ENCODE peak calls at places on chromosomes 5 and 9, in nine cellular contexts. V is aorta, R is AML-193, T is occipital lobe, J is dorsolateral prefrontal cortex, S is NCI-H1417, Z is left ventricle myocardium inferior, N is erythroblast, C is DMS153. D is an unnamed sample.

GRCh38 chr9:121678501-121679022 is 27.1 kb downstream of the DAB2IP start:
- DNase-seq in V (no peak), R (no peak), T (no peak), J (no peak), S (no peak), Z (no peak), N (no peak), C (no peak), D (no peak)

GRCh38 chr9:129990269-129991005 is 52.6 kb downstream of the FNBP1 start:
- DNase-seq in V (no peak), R (peak; percentile 36), T (no peak), J (no peak), S (no peak), Z (no peak), N (no peak), C (no peak), D (no peak)

GRCh38 chr5:170745481-170746061 is 38.0 kb upstream of the GABRP start:
- DNase-seq in V (no peak), R (no peak), T (no peak), J (no peak), S (no peak), Z (peak; percentile 67), N (no peak), C (no peak), D (no peak)

GRCh38 chr9:130681769-130682489 is 11.7 kb upstream of the EXOSC2 start:
- DNase-seq in V (no peak), R (no peak), T (peak; percentile 34), J (no peak), S (no peak), Z (no peak), N (peak; percentile 55), C (no peak), D (no peak)

GRCh38 chr9:26893030-26893676 is 551 bp upstream of the CAAP1 start:
- DNase-seq in V (no peak), R (no peak), T (no peak), J (no peak), S (no peak), Z (no peak), N (no peak), C (no peak), D (no peak)

GRCh38 chr5:139908749-139909148 is 113.1 kb downstream of the PSD2 start:
- DNase-seq in V (no peak), R (no peak), T (no peak), J (no peak), S (no peak), Z (no peak), N (no peak), C (no peak), D (no peak)

GRCh38 chr9:79255681-79256080 is 316.1 kb upstream of the TLE4 start:
- DNase-seq in V (no peak), R (no peak), T (no peak), J (no peak), S (no peak), Z (no peak), N (no peak), C (no peak), D (no peak)

GRCh38 chr9:107597743-107598217 is 108.2 kb upstream of the KLF4 start:
- DNase-seq in V (no peak), R (no peak), T (no peak), J (no peak), S (no peak), Z (no peak), N (no peak), C (no peak), D (no peak)

GRCh38 chr5:57298985-57299491 is 125.2 kb downstream of the GPBP1 start:
- DNase-seq in V (no peak), R (peak; percentile 49), T (no peak), J (no peak), S (peak; percentile 76), Z (no peak), N (peak; percentile 80), C (peak; percentile 2), D (peak; percentile 40)

GRCh38 chr9:38235244-38235643 is 157.3 kb upstream of the ALDH1B1 start:
- DNase-seq in V (no peak), R (no peak), T (no peak), J (no peak), S (no peak), Z (no peak), N (no peak), C (no peak), D (no peak)

GRCh38 chr5:4785971-4786370 is 354.2 kb upstream of the ADAMTS16 start:
- DNase-seq in V (no peak), R (no peak), T (no peak), J (no peak), S (no peak), Z (no peak), N (no peak), C (no peak), D (no peak)

GRCh38 chr9:95822583-95823431 is 52.7 kb upstream of the ERCC6L2 start:
- DNase-seq in V (no peak), R (no peak), T (no peak), J (no peak), S (no peak), Z (no peak), N (no peak), C (no peak), D (no peak)

GRCh38 chr9:70160672-70161413 is 97.9 kb upstream of the SMC5 start:
- DNase-seq in V (no peak), R (no peak), T (no peak), J (no peak), S (no peak), Z (no peak), N (no peak), C (no peak), D (no peak)